ENCODE peak calls at places on chromosomes 5 and 9, in four cellular contexts. F is foreskin fibroblast, Z is psoas muscle, M is body of pancreas. S is an unnamed sample.

GRCh38 chr5:138692370-138692769 is 60.9 kb upstream of the CTNNA1 start:
- DNase-seq in F (no peak), Z (no peak), M (no peak), S (no peak)

GRCh38 chr9:36948051-36948450 is 86.0 kb downstream of the PAX5 start:
- DNase-seq in F (no peak), Z (no peak), M (no peak), S (no peak)

GRCh38 chr5:151222769-151223446 is 984 bp downstream of the CCDC69 start:
- DNase-seq in F (no peak), Z (peak), M (peak), S (peak)

GRCh38 chr9:94974154-94974860 is 247.8 kb downstream of the AOPEP start:
- DNase-seq in F (peak), Z (no peak), M (no peak), S (no peak)

GRCh38 chr5:378976-379742 is 57.6 kb downstream of the AHRR start:
- DNase-seq in F (peak), Z (no peak), M (no peak), S (peak)

GRCh38 chr9:117334101-117334500 is 80.8 kb downstream of the ASTN2 start:
- DNase-seq in F (no peak), Z (no peak), M (no peak), S (no peak)

GRCh38 chr9:114378016-114378415 is 9.8 kb downstream of the AKNA start:
- DNase-seq in F (no peak), Z (no peak), M (no peak), S (no peak)

GRCh38 chr5:68315679-68316271 is 100.2 kb downstream of the PIK3R1 start:
- DNase-seq in F (no peak), Z (no peak), M (no peak), S (peak)

GRCh38 chr9:16364347-16364746 is 506.1 kb downstream of the BNC2 start:
- DNase-seq in F (no peak), Z (peak), M (peak), S (no peak)

GRCh38 chr5:33556330-33557328 is 115.9 kb downstream of the TARS1 start:
- DNase-seq in F (peak), Z (no peak), M (peak), S (no peak)

GRCh38 chr9:35415769-35416427 is 74.0 kb upstream of the RUSC2 start:
- DNase-seq in F (no peak), Z (no peak), M (no peak), S (no peak)

GRCh38 chr5:173412566-173412965 is 84.4 kb upstream of the STC2 start:
- DNase-seq in F (peak), Z (no peak), M (no peak), S (no peak)

GRCh38 chr5:179190851-179191505 is 130.8 kb downstream of the ZNF354C start:
- DNase-seq in F (no peak), Z (no peak), M (no peak), S (no peak)

GRCh38 chr5:142235050-142235797 is 89.6 kb downstream of the SPRY4 start:
- DNase-seq in F (no peak), Z (no peak), M (no peak), S (no peak)

GRCh38 chr5:176697929-176698520 is 50.7 kb downstream of the TSPAN17 start:
- DNase-seq in F (no peak), Z (no peak), M (no peak), S (no peak)

GRCh38 chr9:38251036-38251335 is 141.5 kb upstream of the ALDH1B1 start:
- DNase-seq in F (no peak), Z (no peak), M (no peak), S (no peak)

GRCh38 chr9:131667576-131667975 is 72.3 kb downstream of the RAPGEF1 start:
- DNase-seq in F (no peak), Z (no peak), M (no peak), S (no peak)

GRCh38 chr9:102518324-102518723 is 476.8 kb upstream of the CYLC2 start:
- DNase-seq in F (no peak), Z (no peak), M (peak), S (no peak)

GRCh38 chr5:32027717-32028321 is 146.3 kb downstream of the GOLPH3 start:
- DNase-seq in F (peak), Z (peak), M (peak), S (peak)

GRCh38 chr5:93611900-93612898 is 29.2 kb downstream of the NR2F1 start:
- DNase-seq in F (peak), Z (no peak), M (peak), S (no peak)
- H3K4me3 ChIP-seq in F (no peak), Z (no peak), M (no peak), S (no peak)

GRCh38 chr5:43063731-43064171 is 23.6 kb upstream of the ANXA2R start:
- DNase-seq in F (peak), Z (peak), M (no peak), S (no peak)
- TF ChIP-seq CTCF in F (no peak), Z (no peak), M (no peak), S (no peak)

GRCh38 chr5:139709587-139710369 is 61.6 kb downstream of the CXXC5 start:
- DNase-seq in F (no peak), Z (peak), M (no peak), S (no peak)

GRCh38 chr5:139707445-139708003 is 59.4 kb downstream of the CXXC5 start:
- DNase-seq in F (no peak), Z (no peak), M (no peak), S (no peak)

GRCh38 chr5:139710370-139711066 is 62.4 kb downstream of the CXXC5 start:
- DNase-seq in F (peak), Z (peak), M (peak), S (peak)

GRCh38 chr5:139708434-139708849 is 60.3 kb downstream of the CXXC5 start:
- DNase-seq in F (no peak), Z (no peak), M (no peak), S (no peak)

DNA sequence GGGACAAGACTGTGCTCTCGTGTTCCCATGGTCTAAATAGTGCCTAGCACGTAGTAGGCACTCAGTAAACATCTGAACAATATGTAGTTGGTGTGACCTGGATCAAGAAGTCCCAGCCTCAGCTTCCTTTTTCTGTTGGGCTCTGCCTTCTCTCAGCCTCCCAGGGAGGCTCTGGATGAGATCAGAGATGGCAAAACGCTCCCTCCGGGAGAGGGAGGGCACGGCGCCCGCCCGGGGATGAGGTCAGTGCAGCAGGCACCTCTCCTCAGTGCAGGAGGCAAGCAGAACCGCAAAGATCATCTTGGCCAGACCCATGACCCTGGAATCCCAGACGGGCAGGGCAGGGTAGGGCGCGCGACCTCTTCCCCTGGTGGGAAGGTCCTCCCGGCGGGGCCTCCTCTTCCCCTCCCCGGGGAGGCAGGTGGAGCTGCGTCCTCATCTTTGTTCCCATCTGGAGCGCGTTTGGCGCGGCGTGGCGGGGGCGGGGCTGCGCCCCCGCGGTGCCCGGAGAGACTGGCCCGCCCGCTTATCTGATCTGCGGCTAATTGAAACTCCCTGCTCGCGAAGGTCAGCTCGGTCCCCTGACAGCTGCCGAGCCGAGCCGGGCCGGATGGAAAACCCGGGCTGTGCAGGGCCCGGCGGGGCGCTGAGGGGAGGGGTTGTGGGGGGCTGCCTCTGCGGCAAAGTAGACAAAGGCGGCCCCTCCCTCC is 60.9 kb downstream of the CXXC5 start:
- DNase-seq in F (peak), Z (peak), M (peak), S (peak)
- H3K4me3 ChIP-seq in F (no peak), Z (peak), M (no peak), S (peak)

GRCh38 chr9:89686134-89686533 is 81.3 kb downstream of the GADD45G start:
- DNase-seq in F (no peak), Z (no peak), M (peak), S (peak)
- TF ChIP-seq CTCF in F (no peak), Z (no peak), M (no peak), S (no peak)

GRCh38 chr5:95809414-95809960 is 13.0 kb downstream of the GLRX start:
- DNase-seq in F (peak), Z (no peak), M (peak), S (no peak)
- H3K4me3 ChIP-seq in F (no peak), Z (peak), M (no peak), S (no peak)

GRCh38 chr5:60586307-60586901 is 113.6 kb downstream of the DEPDC1B start:
- DNase-seq in F (peak), Z (no peak), M (no peak), S (no peak)
- TF ChIP-seq CTCF in F (peak), Z (no peak), M (no peak), S (no peak)

GRCh38 chr5:132827943-132828673 is 2.3 kb downstream of the SHROOM1 start:
- DNase-seq in F (no peak), Z (no peak), M (no peak), S (no peak)

GRCh38 chr5:132831095-132831860 is 831 bp upstream of the SHROOM1 start:
- DNase-seq in F (no peak), Z (no peak), M (no peak), S (peak)

GRCh38 chr5:132829742-132830435 is 558 bp downstream of the SHROOM1 start:
- DNase-seq in F (peak), Z (peak), M (peak), S (peak)

GRCh38 chr5:132830436-132831094 is at the start of gene SHROOM1:
- DNase-seq in F (peak), Z (peak), M (peak), S (peak)

GRCh38 chr5:132828846-132829494 is 1.5 kb downstream of the SHROOM1 start:
- DNase-seq in F (no peak), Z (no peak), M (no peak), S (peak)
- H3K4me3 ChIP-seq in F (peak), Z (peak), M (peak), S (peak)

S was measured in colonic mucosa.